ENCODE peak calls at places on chromosome 3, in four cellular contexts. B is astrocyte of the spinal cord, Z is ascending aorta, I is tibial artery. N is an unnamed sample.

GRCh38 chr3:177680442-177680821 is 483.1 kb upstream of the TBL1XR1 start:
- DNase-seq in B (peak; percentile 54), Z (no peak), I (no peak), N (peak; percentile 56)

GRCh38 chr3:175743733-175744400 is 884.7 kb downstream of the NAALADL2 start:
- DNase-seq in B (peak; percentile 81), Z (no peak), I (no peak), N (peak; percentile 70)

GRCh38 chr3:138165061-138165460 is 9.7 kb downstream of the DBR1 start:
- DNase-seq in B (no peak), Z (no peak), I (no peak), N (no peak)

GRCh38 chr3:114447545-114447944 is 153.7 kb downstream of the TIGIT start:
- DNase-seq in B (no peak), Z (no peak), I (no peak), N (no peak)

GRCh38 chr3:65761890-65762605 is 276.7 kb downstream of the MAGI1 start:
- DNase-seq in B (no peak), Z (no peak), I (no peak), N (no peak)

GRCh38 chr3:48426401-48426909 is 3.4 kb downstream of the PLXNB1 start:
- DNase-seq in B (no peak), Z (no peak), I (no peak), N (no peak)

GRCh38 chr3:52403271-52403841 is 41.5 kb downstream of the SEMA3G start:
- DNase-seq in B (no peak), Z (no peak), I (no peak), N (no peak)

GRCh38 chr3:57100046-57100695 is 39.7 kb downstream of the SPATA12 start:
- DNase-seq in B (peak; percentile 78), Z (no peak), I (peak; percentile 81), N (peak; percentile 75)

GRCh38 chr3:356947-357346 is 160.4 kb downstream of the CHL1 start:
- DNase-seq in B (peak; percentile 46), Z (no peak), I (no peak), N (no peak)

GRCh38 chr3:46866720-46867549 is 3.7 kb upstream of the MYL3 start:
- DNase-seq in B (no peak), Z (no peak), I (peak; percentile 82), N (peak; percentile 48)

GRCh38 chr3:46693897-46694235 is 387 bp upstream of the ALS2CL start:
- DNase-seq in B (no peak), Z (no peak), I (peak; percentile 33), N (no peak)

GRCh38 chr3:58342676-58343075 is 10.0 kb downstream of the PXK start:
- DNase-seq in B (no peak), Z (no peak), I (no peak), N (no peak)

DNA sequence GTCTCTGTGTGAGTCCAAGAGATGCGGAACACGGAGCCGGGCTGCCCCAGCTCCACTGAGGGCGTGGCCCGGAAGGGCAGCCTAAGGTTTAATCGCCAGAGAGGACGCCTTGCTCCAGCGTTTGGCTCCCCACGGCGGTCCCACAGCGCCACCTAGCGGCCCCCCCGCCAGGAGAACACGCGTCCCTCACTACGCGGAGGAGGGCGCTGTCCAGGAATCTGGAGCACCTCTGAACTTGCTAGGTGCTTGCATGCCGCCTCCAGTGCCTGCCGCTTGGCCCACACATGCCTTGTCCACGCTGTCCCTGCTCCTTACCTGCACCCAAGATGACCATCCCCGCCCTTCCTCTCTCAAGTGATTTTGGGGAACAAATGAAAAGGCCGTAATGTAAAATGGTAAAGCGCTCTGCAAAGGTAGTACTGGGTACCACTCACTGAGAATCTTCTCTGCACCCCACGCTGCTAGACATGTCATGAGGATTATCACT is 14.4 kb upstream of the MRPS22 start:
- DNase-seq in B (peak; percentile 78), Z (peak; percentile 22), I (peak; percentile 72), N (peak; percentile 84)
- H3K4me3 ChIP-seq in B (no peak overlapping the region), Z (peak overlapping the region; percentile 44), I (no peak overlapping the region), N (no peak overlapping the region)

DNA sequence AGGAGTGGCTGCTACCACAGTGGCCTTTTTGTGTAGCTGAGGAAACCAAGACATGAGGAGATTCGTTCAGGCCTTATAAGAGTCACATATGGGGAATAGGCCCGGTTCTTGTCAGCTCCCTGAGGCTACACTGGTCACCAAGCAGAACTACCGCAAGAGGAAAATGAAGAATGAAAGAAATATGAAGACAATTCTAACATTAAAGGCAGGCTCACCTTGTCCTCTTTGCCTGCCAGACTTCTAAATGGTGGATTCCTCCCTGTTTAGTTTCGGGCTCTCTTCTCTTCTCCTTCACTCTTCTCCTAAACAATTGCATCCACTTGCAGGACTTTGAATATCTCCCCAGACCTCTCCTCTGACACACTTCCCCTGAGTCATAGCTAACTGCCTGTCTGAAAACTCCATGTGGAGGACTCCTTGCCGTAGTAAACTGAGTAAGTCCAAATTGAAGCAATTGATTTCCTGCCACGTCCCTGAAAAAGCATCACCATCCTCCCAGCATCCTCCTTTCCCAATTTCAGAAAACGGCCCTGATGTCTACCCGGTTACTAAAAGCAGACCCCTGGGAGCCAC is 30.2 kb upstream of the VEPH1 start:
- DNase-seq in B (peak; percentile 86), Z (no peak), I (no peak), N (peak; percentile 53)
- H3K4me3 ChIP-seq in B (peak overlapping the region; percentile 4), Z (no peak overlapping the region), I (no peak overlapping the region), N (no peak overlapping the region)

DNA sequence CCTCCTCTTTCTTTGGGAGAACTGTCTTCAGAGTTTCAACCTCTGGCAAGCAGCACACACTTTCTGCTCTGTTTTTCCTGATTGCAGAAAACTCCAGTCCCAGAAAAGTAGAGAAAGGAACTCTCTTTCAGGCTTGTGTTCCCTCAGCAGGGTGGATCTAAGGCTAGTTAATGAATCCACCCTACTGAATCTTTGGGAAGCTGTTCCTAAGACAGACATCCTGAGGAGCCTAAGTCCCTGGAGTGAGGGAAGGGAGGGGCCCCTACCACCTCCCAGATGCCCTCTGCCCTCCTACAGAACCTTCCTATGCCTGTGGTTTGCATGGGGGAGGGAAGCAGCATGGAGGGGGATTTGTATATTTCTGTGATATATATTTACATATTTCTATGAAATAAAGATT is 124.4 kb downstream of the ANO10 start:
- DNase-seq in B (peak; percentile 9), Z (no peak), I (no peak), N (no peak)
- H3K4me3 ChIP-seq in B (no peak overlapping the region), Z (no peak overlapping the region), I (no peak overlapping the region), N (no peak overlapping the region)

GRCh38 chr3:143786229-143787199 is 61.8 kb downstream of the SLC9A9 start:
- DNase-seq in B (peak; percentile 40), Z (no peak), I (peak; percentile 66), N (no peak)
- H3K4me3 ChIP-seq in B (no peak overlapping the region), Z (peak overlapping the region; percentile 53), I (peak overlapping the region; percentile 20), N (no peak overlapping the region)